ENCODE peak calls at places on chromosomes 2 and 18, in six cellular contexts. One of them, this sample, is unnamed.

GRCh38 chr2:28591711-28592365 is 96.0 kb downstream of the PLB1 start:
- DNase-seq in putamen: no peak
- DNase-seq in NCI-H345: no peak
- DNase-seq in sciatic nerve: peak
- DNase-seq in dermis microvascular lymphatic vessel endothelial cell: no peak
- DNase-seq in CD8-positive, alpha-beta T cell: no peak
- DNase-seq in this sample: no peak

GRCh38 chr2:204538179-204539009 is 6.9 kb upstream of the PARD3B start:
- DNase-seq in sciatic nerve: peak
- DNase-seq in CD8-positive, alpha-beta T cell: no peak
- DNase-seq in NCI-H345: no peak
- DNase-seq in putamen: no peak
- DNase-seq in dermis microvascular lymphatic vessel endothelial cell: peak
- DNase-seq in this sample: no peak

GRCh38 chr2:140804682-140805235 is 1326.1 kb downstream of the LRP1B start:
- DNase-seq in CD8-positive, alpha-beta T cell: no peak
- DNase-seq in sciatic nerve: no peak
- DNase-seq in dermis microvascular lymphatic vessel endothelial cell: no peak
- DNase-seq in putamen: no peak
- DNase-seq in NCI-H345: no peak
- DNase-seq in this sample: no peak

GRCh38 chr18:48669991-48670750 is 131.3 kb downstream of the CTIF start:
- DNase-seq in sciatic nerve: no peak
- DNase-seq in dermis microvascular lymphatic vessel endothelial cell: no peak
- DNase-seq in NCI-H345: no peak
- DNase-seq in CD8-positive, alpha-beta T cell: no peak
- DNase-seq in putamen: no peak
- DNase-seq in this sample: no peak

GRCh38 chr2:177434475-177434874 is 41.9 kb downstream of the AGPS start:
- DNase-seq in CD8-positive, alpha-beta T cell: no peak
- DNase-seq in sciatic nerve: no peak
- DNase-seq in putamen: no peak
- DNase-seq in dermis microvascular lymphatic vessel endothelial cell: no peak
- DNase-seq in NCI-H345: no peak
- DNase-seq in this sample: no peak

GRCh38 chr2:27583390-27583915 is 611 bp downstream of the ZNF512 start:
- DNase-seq in dermis microvascular lymphatic vessel endothelial cell: peak
- DNase-seq in sciatic nerve: no peak
- DNase-seq in putamen: no peak
- DNase-seq in NCI-H345: peak
- DNase-seq in CD8-positive, alpha-beta T cell: no peak
- DNase-seq in this sample: no peak

GRCh38 chr2:12120281-12121150 is 374.1 kb downstream of the LPIN1 start:
- DNase-seq in NCI-H345: no peak
- DNase-seq in dermis microvascular lymphatic vessel endothelial cell: no peak
- DNase-seq in putamen: no peak
- DNase-seq in sciatic nerve: no peak
- DNase-seq in CD8-positive, alpha-beta T cell: no peak
- DNase-seq in this sample: no peak

GRCh38 chr2:226554726-226555125 is 244.9 kb downstream of the IRS1 start:
- DNase-seq in sciatic nerve: no peak
- DNase-seq in CD8-positive, alpha-beta T cell: no peak
- DNase-seq in dermis microvascular lymphatic vessel endothelial cell: no peak
- DNase-seq in NCI-H345: no peak
- DNase-seq in putamen: no peak
- DNase-seq in this sample: no peak

GRCh38 chr2:132656213-132656612 is 13.8 kb downstream of the LYPD1 start:
- DNase-seq in NCI-H345: no peak
- DNase-seq in dermis microvascular lymphatic vessel endothelial cell: no peak
- DNase-seq in CD8-positive, alpha-beta T cell: no peak
- DNase-seq in putamen: no peak
- DNase-seq in sciatic nerve: no peak
- DNase-seq in this sample: no peak

GRCh38 chr2:75200140-75200985 is 1.0 kb upstream of the TACR1 start:
- DNase-seq in dermis microvascular lymphatic vessel endothelial cell: no peak
- DNase-seq in putamen: peak
- DNase-seq in NCI-H345: peak
- DNase-seq in CD8-positive, alpha-beta T cell: no peak
- DNase-seq in sciatic nerve: no peak
- DNase-seq in this sample: peak

GRCh38 chr2:18833941-18834340 is 244.6 kb upstream of the NT5C1B start:
- DNase-seq in dermis microvascular lymphatic vessel endothelial cell: no peak
- DNase-seq in sciatic nerve: no peak
- DNase-seq in CD8-positive, alpha-beta T cell: no peak
- DNase-seq in putamen: no peak
- DNase-seq in NCI-H345: no peak
- DNase-seq in this sample: no peak

GRCh38 chr2:43676322-43677050 is at the start of gene C1GALT1C1L:
- DNase-seq in sciatic nerve: peak
- DNase-seq in NCI-H345: no peak
- DNase-seq in CD8-positive, alpha-beta T cell: no peak
- DNase-seq in dermis microvascular lymphatic vessel endothelial cell: peak
- DNase-seq in putamen: peak
- DNase-seq in this sample: peak

GRCh38 chr2:28751956-28752607 is 452 bp downstream of the PPP1CB start:
- DNase-seq in putamen: peak
- DNase-seq in NCI-H345: peak
- DNase-seq in sciatic nerve: no peak
- DNase-seq in CD8-positive, alpha-beta T cell: no peak
- DNase-seq in dermis microvascular lymphatic vessel endothelial cell: peak
- DNase-seq in this sample: no peak

GRCh38 chr2:104412384-104412783 is 441.5 kb upstream of the POU3F3 start:
- DNase-seq in CD8-positive, alpha-beta T cell: no peak
- DNase-seq in dermis microvascular lymphatic vessel endothelial cell: no peak
- DNase-seq in sciatic nerve: no peak
- DNase-seq in putamen: peak
- DNase-seq in NCI-H345: no peak
- DNase-seq in this sample: peak

GRCh38 chr2:86199834-86200177 is 549 bp downstream of the MRPL35 start:
- DNase-seq in sciatic nerve: no peak
- DNase-seq in CD8-positive, alpha-beta T cell: no peak
- DNase-seq in dermis microvascular lymphatic vessel endothelial cell: no peak
- DNase-seq in putamen: no peak
- DNase-seq in NCI-H345: no peak
- DNase-seq in this sample: no peak

GRCh38 chr2:128773641-128774319 is 455.1 kb upstream of the HS6ST1 start:
- DNase-seq in putamen: no peak
- DNase-seq in NCI-H345: no peak
- DNase-seq in CD8-positive, alpha-beta T cell: no peak
- DNase-seq in sciatic nerve: peak
- DNase-seq in dermis microvascular lymphatic vessel endothelial cell: no peak
- DNase-seq in this sample: no peak

GRCh38 chr2:30612371-30612770 is 165.3 kb downstream of the LCLAT1 start:
- DNase-seq in putamen: no peak
- DNase-seq in dermis microvascular lymphatic vessel endothelial cell: no peak
- DNase-seq in sciatic nerve: no peak
- DNase-seq in NCI-H345: no peak
- DNase-seq in CD8-positive, alpha-beta T cell: no peak
- DNase-seq in this sample: no peak